ENCODE peak calls at places on chromosomes 5 and 9, in six cellular contexts. H is GM12891, W is spleen, D is GM12892, A is upper lobe of left lung, O is prostate gland. M is an unnamed sample.

GRCh38 chr5:96049398-96050272 is 88.0 kb upstream of the ELL2 start:
- DNase-seq in H (no peak), W (no peak), D (no peak), A (no peak), O (no peak), M (no peak)

GRCh38 chr5:58648846-58649245 is 66.0 kb downstream of the RAB3C start:
- DNase-seq in H (no peak), W (no peak), D (no peak), A (no peak), O (no peak), M (no peak)

GRCh38 chr5:4204616-4205151 is 609.1 kb downstream of the IRX1 start:
- DNase-seq in H (no peak), W (no peak), D (no peak), A (no peak), O (no peak), M (peak)

GRCh38 chr5:150358261-150359095 is 981 bp downstream of the TCOF1 start:
- DNase-seq in H (no peak), W (no peak), D (no peak), A (no peak), O (no peak), M (no peak)

GRCh38 chr5:111935022-111935421 is 178.0 kb upstream of the NREP start:
- DNase-seq in H (no peak), W (no peak), D (no peak), A (no peak), O (no peak), M (no peak)

GRCh38 chr9:30775236-30775635 is 1609.2 kb upstream of the ACO1 start:
- DNase-seq in H (no peak), W (no peak), D (no peak), A (no peak), O (no peak), M (no peak)

GRCh38 chr5:109863752-109864151 is 174.0 kb downstream of the MAN2A1 start:
- DNase-seq in H (no peak), W (no peak), D (no peak), A (no peak), O (no peak), M (no peak)

GRCh38 chr9:92522983-92523970 is 12.5 kb downstream of the ECM2 start:
- DNase-seq in H (no peak), W (no peak), D (no peak), A (no peak), O (no peak), M (no peak)

GRCh38 chr9:76227165-76227564 is 167.1 kb downstream of the RFK start:
- DNase-seq in H (no peak), W (no peak), D (no peak), A (no peak), O (no peak), M (no peak)

GRCh38 chr5:67003906-67004729 is 192.5 kb downstream of the CD180 start:
- DNase-seq in H (no peak), W (peak), D (peak), A (peak), O (peak), M (peak)

GRCh38 chr5:143652104-143652700 is 159.8 kb upstream of the HMHB1 start:
- DNase-seq in H (no peak), W (no peak), D (no peak), A (no peak), O (no peak), M (peak)

GRCh38 chr5:160198886-160199409 is 30.4 kb upstream of the FABP6 start:
- DNase-seq in H (no peak), W (no peak), D (no peak), A (no peak), O (no peak), M (no peak)

GRCh38 chr5:180847053-180847452 is 14.0 kb downstream of the ZFP62 start:
- DNase-seq in H (no peak), W (no peak), D (no peak), A (no peak), O (no peak), M (no peak)
- TF ChIP-seq POLR2AphosphoS5 in H (no peak), W (no peak), D (no peak), A (no peak), O (no peak), M (no peak)

GRCh38 chr5:148806520-148806931 is 19.9 kb upstream of the ADRB2 start:
- DNase-seq in H (no peak), W (no peak), D (no peak), A (no peak), O (no peak), M (no peak)
- TF ChIP-seq POLR2AphosphoS5 in H (no peak), W (no peak), D (no peak), A (peak), O (no peak), M (no peak)

DNA sequence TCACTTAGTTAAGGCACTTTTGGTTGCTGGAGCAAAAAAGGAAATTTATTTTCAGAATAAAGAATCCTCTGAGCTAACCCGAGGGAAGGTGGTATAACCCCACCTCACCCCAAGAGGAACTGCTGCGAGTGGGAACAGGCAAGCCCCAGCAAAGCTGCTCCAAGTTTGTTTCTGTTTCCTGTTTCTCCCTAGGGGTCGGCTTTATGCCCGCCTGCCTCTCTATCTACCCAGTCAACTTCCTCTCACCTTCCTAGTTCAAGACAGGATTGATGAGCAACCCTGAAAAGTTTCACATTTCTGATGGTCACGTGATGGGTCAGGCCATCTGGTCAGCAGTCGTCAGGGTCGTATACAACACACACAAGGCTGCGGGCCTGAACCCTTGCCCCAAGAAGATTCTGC is 31.1 kb downstream of the TRIO start:
- DNase-seq in H (no peak), W (no peak), D (no peak), A (no peak), O (no peak), M (no peak)
- TF ChIP-seq POLR2AphosphoS5 in H (no peak), W (no peak), D (no peak), A (no peak), O (no peak), M (no peak)

GRCh38 chr5:43152946-43153345 is 32.2 kb downstream of the ZNF131 start:
- DNase-seq in H (no peak), W (no peak), D (no peak), A (no peak), O (no peak), M (no peak)

GRCh38 chr5:43150075-43150474 is 29.4 kb downstream of the ZNF131 start:
- DNase-seq in H (no peak), W (no peak), D (no peak), A (no peak), O (no peak), M (no peak)

GRCh38 chr5:43154424-43154823 is 33.7 kb downstream of the ZNF131 start:
- DNase-seq in H (no peak), W (no peak), D (no peak), A (no peak), O (no peak), M (no peak)

GRCh38 chr5:43149231-43149630 is 28.5 kb downstream of the ZNF131 start:
- DNase-seq in H (no peak), W (no peak), D (no peak), A (no peak), O (no peak), M (no peak)

DNA sequence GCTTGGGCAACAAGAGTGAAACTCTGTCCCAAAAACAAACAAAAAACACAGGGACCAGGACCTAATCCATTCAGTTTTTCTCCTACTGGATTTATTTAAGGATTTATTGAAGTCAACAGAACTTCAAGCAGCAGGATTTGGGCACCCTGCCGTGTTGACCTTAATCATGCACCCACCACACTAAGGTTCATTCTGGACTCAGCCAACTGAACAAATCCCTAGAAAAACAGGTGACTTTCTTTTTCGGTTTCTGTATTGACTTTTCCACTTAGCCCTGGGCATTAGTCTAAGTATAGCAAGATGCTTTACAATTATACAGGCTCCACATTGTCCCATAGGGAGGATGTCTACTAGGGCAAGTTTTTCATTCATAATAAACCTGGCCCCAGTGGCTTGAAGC is 30.0 kb downstream of the ZNF131 start:
- DNase-seq in H (no peak), W (no peak), D (no peak), A (no peak), O (no peak), M (no peak)
- TF ChIP-seq POLR2AphosphoS5 in H (no peak), W (no peak), D (no peak), A (no peak), O (no peak), M (no peak)

DNA sequence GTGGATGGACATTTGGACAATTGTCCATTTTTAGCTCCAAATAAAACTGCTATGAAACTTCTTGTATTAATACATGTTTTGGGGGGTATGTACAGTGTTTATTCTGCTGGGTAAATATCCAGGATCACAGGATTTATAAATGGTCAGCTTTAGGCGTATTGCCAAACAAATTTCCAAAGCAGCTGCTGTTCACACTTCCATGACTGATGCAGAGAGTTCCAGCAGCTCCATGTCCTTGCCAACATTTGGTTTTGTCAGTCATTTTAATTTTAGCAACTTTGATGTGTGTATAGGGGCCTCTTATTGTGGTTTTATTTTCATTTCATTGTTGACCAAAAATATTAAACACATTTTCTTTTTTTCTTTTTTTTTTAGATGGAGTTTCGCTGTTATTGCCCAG is 9.8 kb upstream of the SUSD1 start:
- DNase-seq in H (no peak), W (no peak), D (no peak), A (no peak), O (no peak), M (no peak)
- TF ChIP-seq POLR2AphosphoS5 in H (no peak), W (no peak), D (no peak), A (no peak), O (no peak), M (no peak)

DNA sequence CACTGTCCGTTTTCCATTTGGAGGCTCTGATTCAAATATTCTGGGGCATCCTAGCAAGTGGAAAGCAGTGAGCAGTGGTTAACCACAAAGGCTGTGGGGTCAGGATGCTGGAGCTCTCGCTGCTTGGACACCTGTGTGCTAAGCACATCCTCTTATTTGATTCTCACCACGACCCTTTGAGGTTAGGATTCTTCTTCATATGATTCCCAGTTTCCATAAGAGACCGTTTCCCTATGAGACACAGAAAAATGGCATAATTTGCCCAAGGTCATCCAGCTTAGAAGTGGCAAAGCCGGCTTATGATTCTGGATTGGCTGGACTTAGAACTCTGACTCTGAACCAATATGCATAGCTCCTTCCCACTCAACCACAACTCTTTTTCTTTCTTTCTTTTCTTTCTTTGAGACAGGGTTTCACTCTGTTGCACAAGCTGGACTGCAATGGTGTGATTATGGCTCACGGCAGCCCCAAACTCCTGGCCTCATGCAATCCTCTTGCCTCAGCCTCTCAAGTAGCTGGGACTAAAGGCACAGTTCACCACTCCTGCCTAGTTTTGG is 207.7 kb downstream of the TTLL11 start:
- DNase-seq in H (no peak), W (no peak), D (no peak), A (no peak), O (no peak), M (no peak)
- TF ChIP-seq POLR2AphosphoS5 in H (no peak), W (no peak), D (no peak), A (no peak), O (no peak), M (no peak)

DNA sequence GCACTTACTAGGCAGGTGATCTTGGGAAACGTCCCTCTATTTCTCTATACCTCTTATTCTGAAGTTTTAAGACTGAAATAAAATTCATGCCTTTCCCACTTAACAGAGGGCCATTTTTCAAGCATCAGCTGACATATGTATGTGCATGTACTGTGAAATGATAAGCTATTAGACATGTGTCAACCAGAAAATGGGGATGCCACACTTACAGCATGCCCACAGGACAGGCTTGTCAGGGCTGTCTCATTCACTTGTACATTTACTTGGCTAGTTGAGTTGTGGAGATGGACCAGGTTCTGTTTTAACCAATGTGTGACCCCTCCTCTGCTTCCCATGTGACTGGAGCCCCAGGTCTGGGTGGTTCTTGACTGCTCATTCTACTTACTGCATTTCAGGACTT is 78.5 kb downstream of the C9orf152 start:
- DNase-seq in H (no peak), W (no peak), D (no peak), A (no peak), O (no peak), M (no peak)
- TF ChIP-seq POLR2AphosphoS5 in H (no peak), W (no peak), D (no peak), A (no peak), O (no peak), M (no peak)